ENCODE peak calls at places on chromosomes 2 and 18, in five cellular contexts. S is NCI-H1105 treated with DMSO at 0.1 percent for 48 hours; T is activated T-cell treated with anti-CD3 and anti-CD28 coated beads, Interleukin-2, amount 50 U/mL, for 1 hour; P is H9; A is nucleus accumbens. B is an unnamed sample.

GRCh38 chr2:229591611-229592010 is 122.7 kb downstream of the DNER start:
- DNase-seq in A (peak), P (no peak), S (peak), T (no peak), B (no peak)

GRCh38 chr2:69693472-69694450 is 48.2 kb upstream of the ANXA4 start:
- DNase-seq in S (no peak), A (no peak), T (peak), P (no peak), B (no peak)

GRCh38 chr2:174153757-174154680 is 94.3 kb downstream of the OLA1 start:
- DNase-seq in P (no peak), A (no peak), T (no peak), S (no peak), B (no peak)

GRCh38 chr2:586518-587370 is 90.5 kb downstream of the TMEM18 start:
- DNase-seq in P (no peak), T (no peak), A (no peak), S (no peak), B (no peak)

GRCh38 chr2:222319576-222320440 is 21.0 kb upstream of the PAX3 start:
- DNase-seq in A (no peak), S (peak), T (no peak), P (peak), B (no peak)

GRCh38 chr18:59268127-59268721 is 5.0 kb downstream of the RAX start:
- DNase-seq in T (no peak), S (no peak), P (no peak), A (no peak), B (no peak)

GRCh38 chr2:213221962-213222361 is 62.3 kb upstream of the SPAG16 start:
- DNase-seq in A (no peak), S (no peak), P (no peak), T (no peak), B (no peak)

GRCh38 chr18:31977270-31977872 is 34.4 kb upstream of the TRAPPC8 start:
- DNase-seq in A (peak), T (no peak), S (peak), P (peak), B (peak)

GRCh38 chr2:170022692-170023091 is 155.3 kb upstream of the MYO3B start:
- DNase-seq in P (no peak), S (peak), T (no peak), A (no peak), B (no peak)

GRCh38 chr2:70202236-70202806 is 11.5 kb upstream of the C2orf42 start:
- DNase-seq in T (no peak), P (no peak), S (peak), A (no peak), B (no peak)

GRCh38 chr2:10322481-10322880 is 19.8 kb downstream of the HPCAL1 start:
- DNase-seq in T (no peak), A (no peak), P (no peak), S (no peak), B (no peak)

GRCh38 chr2:44335806-44336538 is 25.3 kb downstream of the PREPL start:
- DNase-seq in S (no peak), A (no peak), P (no peak), T (no peak), B (no peak)